ENCODE peak calls at places on chromosomes 7 and 10, in nine cellular contexts. P, W, H, J, Z, I, F, B and V are unnamed samples.

GRCh38 chr7:49885593-49886285 is 112.3 kb downstream of the VWC2 start:
- DNase-seq in B (no peak), W (no peak), F (no peak), I (no peak), H (no peak), P (no peak), Z (no peak), J (no peak), V (no peak)

GRCh38 chr10:124563320-124563719 is 101.7 kb downstream of the LHPP start:
- DNase-seq in Z (no peak), F (no peak), B (no peak), H (no peak), W (no peak), I (no peak), P (no peak), J (no peak), V (no peak)

GRCh38 chr10:100828744-100829102 is 83.3 kb downstream of the PAX2 start:
- DNase-seq in B (no peak), I (no peak), P (no peak), Z (peak), H (peak), J (no peak), W (no peak), F (no peak), V (peak)

GRCh38 chr10:132105302-132105995 is 39.7 kb downstream of the JAKMIP3 start:
- DNase-seq in P (no peak), H (no peak), I (no peak), F (no peak), W (no peak), J (no peak), Z (no peak), B (peak), V (no peak)

GRCh38 chr7:26365077-26365896 is 73.6 kb downstream of the SNX10 start:
- DNase-seq in P (peak), B (no peak), I (peak), W (peak), Z (peak), J (no peak), H (peak), F (peak), V (peak)

GRCh38 chr10:102113261-102113955 is 6.8 kb downstream of the LDB1 start:
- DNase-seq in P (no peak), W (no peak), B (no peak), F (no peak), Z (peak), I (no peak), J (no peak), H (no peak), V (no peak)

GRCh38 chr7:38310601-38311057 is 37.2 kb upstream of the TARP start:
- DNase-seq in F (no peak), I (no peak), B (peak), W (no peak), Z (no peak), P (no peak), H (no peak), J (no peak), V (no peak)

GRCh38 chr10:110717830-110718595 is 73.9 kb downstream of the RBM20 start:
- DNase-seq in J (no peak), W (no peak), B (no peak), P (no peak), F (no peak), H (no peak), I (no peak), Z (no peak), V (peak)

GRCh38 chr10:94429049-94429707 is 26.8 kb downstream of the TBC1D12 start:
- DNase-seq in J (no peak), Z (no peak), I (no peak), H (no peak), W (peak), B (no peak), P (no peak), F (no peak), V (no peak)

GRCh38 chr10:42987121-42987541 is 89.7 kb upstream of the RET start:
- DNase-seq in P (no peak), Z (no peak), B (no peak), W (no peak), I (no peak), J (no peak), F (no peak), H (no peak), V (no peak)

GRCh38 chr7:2864204-2864985 is 20.3 kb upstream of the GNA12 start:
- DNase-seq in H (no peak), P (no peak), B (no peak), J (no peak), Z (no peak), W (no peak), F (no peak), I (no peak), V (no peak)

GRCh38 chr10:118286051-118286838 is 55.9 kb downstream of the FAM204A start:
- DNase-seq in I (no peak), F (no peak), P (no peak), W (no peak), H (peak), Z (no peak), J (no peak), B (no peak), V (no peak)